ENCODE peak calls at places on chromosomes 7 and 10, in four cellular contexts. R, X, Q and F are unnamed samples.

GRCh38 chr10:78729810-78730209 is 339.0 kb upstream of the ZMIZ1 start:
- DNase-seq in R (no peak), X (no peak), Q (no peak), F (no peak)

GRCh38 chr7:150407588-150408392 is 28.7 kb downstream of the ZNF775 start:
- DNase-seq in R (no peak), X (no peak), Q (no peak), F (no peak)

GRCh38 chr7:29764227-29764626 is 42.1 kb upstream of the WIPF3 start:
- DNase-seq in R (no peak), X (no peak), Q (peak), F (no peak)

GRCh38 chr7:121182281-121182680 is 146.5 kb upstream of the WNT16 start:
- DNase-seq in R (no peak), X (no peak), Q (no peak), F (no peak)

GRCh38 chr7:5701085-5701914 is 80.2 kb downstream of the RNF216 start:
- DNase-seq in R (no peak), X (peak), Q (no peak), F (no peak)

GRCh38 chr10:125151824-125152634 is 8.3 kb downstream of the CTBP2 start:
- DNase-seq in R (no peak), X (no peak), Q (no peak), F (no peak)

GRCh38 chr7:157429680-157430224 is 92.9 kb downstream of the DNAJB6 start:
- DNase-seq in R (no peak), X (no peak), Q (no peak), F (no peak)

GRCh38 chr10:109183366-109183765 is 739.9 kb downstream of the XPNPEP1 start:
- DNase-seq in R (peak), X (no peak), Q (no peak), F (no peak)

GRCh38 chr10:110040767-110041478 is 33.1 kb downstream of the ADD3 start:
- DNase-seq in R (no peak), X (no peak), Q (no peak), F (no peak)

GRCh38 chr7:116030626-116031276 is at the start of gene TFEC:
- DNase-seq in R (peak), X (no peak), Q (no peak), F (no peak)

GRCh38 chr7:137592232-137592896 is 248.8 kb upstream of the PTN start:
- DNase-seq in R (peak), X (peak), Q (peak), F (peak)

GRCh38 chr10:47256753-47257336 is 43.2 kb upstream of the GDF10 start:
- DNase-seq in R (no peak), X (peak), Q (no peak), F (no peak)

GRCh38 chr7:87498893-87499292 is 23.4 kb upstream of the ABCB4 start:
- DNase-seq in R (no peak), X (no peak), Q (no peak), F (no peak)

GRCh38 chr7:39621261-39621660 is 2.1 kb upstream of the RALA start:
- DNase-seq in R (peak), X (no peak), Q (no peak), F (no peak)

GRCh38 chr7:27176962-27177794 is 3.1 kb upstream of the HOXA10 start:
- DNase-seq in R (no peak), X (no peak), Q (no peak), F (peak)

GRCh38 chr7:47763063-47763974 is 181.4 kb upstream of the TNS3 start:
- DNase-seq in R (peak), X (no peak), Q (no peak), F (no peak)

GRCh38 chr7:128112781-128113221 is 81.6 kb upstream of the LRRC4 start:
- DNase-seq in R (no peak), X (no peak), Q (no peak), F (no peak)

GRCh38 chr10:23408330-23408976 is 30.4 kb upstream of the OTUD1 start:
- DNase-seq in R (no peak), X (no peak), Q (no peak), F (no peak)

GRCh38 chr7:47218378-47219176 is 363.3 kb downstream of the TNS3 start:
- DNase-seq in R (no peak), X (no peak), Q (no peak), F (no peak)

GRCh38 chr10:54613162-54613561 is 187.9 kb downstream of the PCDH15 start:
- DNase-seq in R (no peak), X (no peak), Q (no peak), F (no peak)

GRCh38 chr10:46319383-46319782 is 32.6 kb downstream of the ANTXRL start:
- DNase-seq in R (no peak), X (no peak), Q (no peak), F (no peak)

GRCh38 chr7:32061346-32061745 is 8.9 kb downstream of the PDE1C start:
- DNase-seq in R (no peak), X (no peak), Q (no peak), F (no peak)

GRCh38 chr7:82413237-82413636 is 30.3 kb downstream of the CACNA2D1 start:
- DNase-seq in R (peak), X (no peak), Q (no peak), F (peak)

GRCh38 chr10:110176122-110176521 is 31.3 kb upstream of the MXI1 start:
- DNase-seq in R (no peak), X (no peak), Q (no peak), F (no peak)

GRCh38 chr10:101565936-101566332 is 22.1 kb downstream of the POLL start:
- DNase-seq in R (no peak), X (no peak), Q (no peak), F (no peak)

GRCh38 chr7:151181011-151181431 is 6.0 kb downstream of the ASB10 start:
- DNase-seq in R (no peak), X (no peak), Q (no peak), F (no peak)

GRCh38 chr10:120760246-120760645 is 90.9 kb upstream of the WDR11 start:
- DNase-seq in R (no peak), X (no peak), Q (no peak), F (no peak)

GRCh38 chr7:130134106-130134636 is 63.8 kb downstream of the KLHDC10 start:
- DNase-seq in R (no peak), X (no peak), Q (no peak), F (no peak)

GRCh38 chr7:74269757-74270277 is 15.6 kb upstream of the RFC2 start:
- DNase-seq in R (peak), X (peak), Q (peak), F (peak)

GRCh38 chr10:45444976-45445898 is 71.2 kb downstream of the ALOX5 start:
- DNase-seq in R (no peak), X (no peak), Q (no peak), F (peak)

GRCh38 chr7:39609462-39610149 is 13.8 kb upstream of the RALA start:
- DNase-seq in R (no peak), X (peak), Q (peak), F (peak)

GRCh38 chr7:155829796-155830470 is 17.7 kb upstream of the SHH start:
- DNase-seq in R (no peak), X (no peak), Q (no peak), F (no peak)

GRCh38 chr7:107712906-107713305 is 31.0 kb upstream of the CBLL1 start:
- DNase-seq in R (no peak), X (no peak), Q (no peak), F (no peak)

GRCh38 chr10:14405076-14406065 is 74.6 kb upstream of the FRMD4A start:
- DNase-seq in R (peak), X (no peak), Q (no peak), F (no peak)

GRCh38 chr7:28312973-28313372 is 99.3 kb upstream of the CREB5 start:
- DNase-seq in R (no peak), X (no peak), Q (no peak), F (no peak)

DNA sequence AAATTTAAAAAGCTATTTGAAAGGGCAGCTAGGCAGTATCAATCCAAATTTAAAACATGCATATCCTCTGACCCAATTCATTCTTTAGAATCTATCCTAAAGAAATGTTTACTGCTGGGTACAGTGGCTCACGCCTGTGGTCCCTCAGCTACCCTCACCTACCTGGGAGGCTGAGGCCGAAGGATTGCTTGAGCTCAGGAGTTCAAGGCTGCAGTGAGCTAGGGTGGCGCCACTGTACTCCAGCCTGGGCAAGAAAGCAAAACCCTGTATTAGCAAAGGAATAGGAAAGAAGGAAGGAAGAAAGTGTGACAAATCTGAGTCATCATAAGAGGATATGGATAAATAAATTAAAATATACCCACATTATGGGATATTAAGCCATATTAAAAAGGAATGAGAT is 36.3 kb downstream of the C7orf33 start:
- DNase-seq in R (no peak), X (no peak), Q (no peak), F (no peak)
- TF ChIP-seq CTCF in R (no peak), X (no peak), Q (no peak), F (no peak)

GRCh38 chr7:10939911-10940747 is 33.5 kb upstream of the PHF14 start:
- DNase-seq in R (peak), X (peak), Q (peak), F (peak)
- TF ChIP-seq CTCF in R (no peak), X (no peak), Q (no peak), F (no peak)

GRCh38 chr10:26647602-26648244 is 49.8 kb upstream of the PDSS1 start:
- DNase-seq in R (no peak), X (peak), Q (no peak), F (no peak)
- TF ChIP-seq CTCF in R (no peak), X (peak), Q (no peak), F (no peak)

DNA sequence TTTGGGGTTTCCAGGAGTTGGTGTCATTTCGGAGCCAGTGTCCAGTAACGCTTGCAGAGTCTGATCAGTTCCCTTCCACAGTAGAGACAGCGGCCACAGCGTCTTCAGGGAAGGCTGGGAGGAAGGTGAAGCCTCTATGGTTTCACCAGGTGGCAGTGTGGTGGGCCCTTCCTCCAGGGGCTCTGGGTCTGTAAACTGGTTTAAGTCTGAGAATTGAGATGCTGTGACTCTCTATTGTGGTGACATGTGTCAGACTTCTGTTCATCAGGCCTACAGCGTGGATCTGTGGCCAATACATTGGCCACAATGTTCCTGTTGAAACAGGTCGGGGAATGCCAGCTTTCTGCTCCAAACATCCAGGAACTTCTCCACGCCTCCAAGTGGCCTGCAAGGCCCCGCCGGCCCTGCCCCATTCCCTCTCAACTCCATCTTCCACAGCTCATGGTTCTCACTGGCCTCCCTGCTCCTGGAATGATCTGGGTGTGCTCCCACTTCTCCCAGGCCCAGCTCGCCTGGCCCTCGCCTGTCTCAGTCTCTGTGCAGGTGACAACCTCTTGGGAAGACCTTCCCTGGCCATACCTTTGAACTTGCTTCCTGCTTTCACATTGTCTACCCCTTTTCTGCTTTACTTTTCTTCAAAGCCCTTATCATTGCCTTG is 124.5 kb upstream of the FAM20C start:
- DNase-seq in R (peak), X (no peak), Q (no peak), F (no peak)
- TF ChIP-seq CTCF in R (peak), X (no peak), Q (no peak), F (no peak)

GRCh38 chr7:140451716-140452115 is 27.6 kb downstream of the MKRN1 start:
- DNase-seq in R (no peak), X (no peak), Q (no peak), F (no peak)

GRCh38 chr7:140441519-140441918 is 37.7 kb downstream of the RAB19 start:
- DNase-seq in R (no peak), X (no peak), Q (no peak), F (no peak)

GRCh38 chr7:140448781-140449180 is 30.5 kb downstream of the MKRN1 start:
- DNase-seq in R (no peak), X (no peak), Q (no peak), F (no peak)

GRCh38 chr7:140447841-140448240 is 31.5 kb downstream of the MKRN1 start:
- DNase-seq in R (no peak), X (no peak), Q (no peak), F (no peak)

DNA sequence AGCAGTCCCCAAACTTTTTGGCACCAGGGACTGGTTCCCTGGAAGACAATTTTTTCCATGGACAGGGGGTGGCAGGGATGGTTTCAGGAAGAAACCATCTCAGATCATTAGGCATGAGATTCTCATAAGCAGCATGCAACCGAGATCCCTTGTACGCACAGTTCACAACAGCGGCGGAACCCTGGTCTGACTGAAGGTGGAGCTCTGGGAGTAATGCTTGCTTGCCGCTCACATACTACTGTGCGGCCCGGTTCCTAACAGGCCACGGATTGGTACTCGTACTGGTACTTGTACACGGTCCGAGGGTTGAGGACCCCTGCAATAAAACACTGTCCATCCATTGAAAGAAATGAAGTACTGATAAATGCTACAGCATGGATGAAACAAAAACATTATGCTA is 32.8 kb downstream of the MKRN1 start:
- DNase-seq in R (no peak), X (no peak), Q (no peak), F (no peak)
- TF ChIP-seq CTCF in R (no peak), X (no peak), Q (no peak), F (no peak)

GRCh38 chr10:119597405-119598186 is 832 bp upstream of the TIAL1 start:
- DNase-seq in R (no peak), X (peak), Q (no peak), F (no peak)

GRCh38 chr10:119596537-119597404 is at the start of gene TIAL1:
- DNase-seq in R (peak), X (peak), Q (peak), F (peak)

GRCh38 chr10:119598397-119598796 is 1.6 kb upstream of the TIAL1 start:
- DNase-seq in R (no peak), X (no peak), Q (no peak), F (no peak)

DNA sequence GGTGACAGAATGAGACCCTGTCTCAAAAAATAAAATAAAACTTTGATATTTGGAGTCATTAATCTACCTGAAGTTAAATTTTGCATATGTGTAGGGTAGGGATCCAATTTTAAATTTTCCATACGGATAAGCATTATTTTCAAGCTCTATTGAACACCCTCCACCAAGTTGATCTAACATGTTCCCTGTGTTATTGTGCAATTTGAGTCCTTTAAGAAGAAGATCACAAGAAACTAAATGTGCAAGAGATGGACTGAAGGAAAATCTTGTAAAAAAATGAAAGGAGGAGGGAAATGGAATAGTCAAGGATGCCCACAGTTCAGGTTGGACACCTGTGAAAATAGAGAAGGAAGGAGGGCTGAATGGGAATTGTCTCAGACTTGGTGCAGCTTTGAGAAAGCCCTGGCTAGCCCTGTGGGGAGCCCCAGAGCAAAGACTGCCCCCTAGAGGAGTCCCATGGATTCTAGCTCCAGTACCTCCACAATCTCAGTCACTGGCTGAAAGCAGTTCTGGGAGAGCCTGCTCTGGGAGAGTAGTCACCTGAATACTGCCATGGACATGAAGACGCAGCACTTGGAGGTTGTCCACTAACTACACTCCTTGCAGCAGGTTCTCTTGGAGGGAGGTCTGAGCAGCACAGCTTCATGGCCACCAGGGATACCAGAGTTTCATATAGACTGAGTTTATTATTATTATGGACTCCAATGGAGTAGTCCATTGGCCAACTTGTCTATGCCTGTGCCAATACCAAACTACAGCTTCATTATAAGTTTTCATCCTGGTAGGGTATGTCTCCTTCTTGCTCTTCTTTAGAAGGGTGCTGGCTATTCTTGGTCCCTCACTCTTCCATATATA is 5.7 kb upstream of the TIAL1 start:
- DNase-seq in R (no peak), X (peak), Q (peak), F (peak)
- TF ChIP-seq CTCF in R (peak), X (peak), Q (peak), F (peak)

DNA sequence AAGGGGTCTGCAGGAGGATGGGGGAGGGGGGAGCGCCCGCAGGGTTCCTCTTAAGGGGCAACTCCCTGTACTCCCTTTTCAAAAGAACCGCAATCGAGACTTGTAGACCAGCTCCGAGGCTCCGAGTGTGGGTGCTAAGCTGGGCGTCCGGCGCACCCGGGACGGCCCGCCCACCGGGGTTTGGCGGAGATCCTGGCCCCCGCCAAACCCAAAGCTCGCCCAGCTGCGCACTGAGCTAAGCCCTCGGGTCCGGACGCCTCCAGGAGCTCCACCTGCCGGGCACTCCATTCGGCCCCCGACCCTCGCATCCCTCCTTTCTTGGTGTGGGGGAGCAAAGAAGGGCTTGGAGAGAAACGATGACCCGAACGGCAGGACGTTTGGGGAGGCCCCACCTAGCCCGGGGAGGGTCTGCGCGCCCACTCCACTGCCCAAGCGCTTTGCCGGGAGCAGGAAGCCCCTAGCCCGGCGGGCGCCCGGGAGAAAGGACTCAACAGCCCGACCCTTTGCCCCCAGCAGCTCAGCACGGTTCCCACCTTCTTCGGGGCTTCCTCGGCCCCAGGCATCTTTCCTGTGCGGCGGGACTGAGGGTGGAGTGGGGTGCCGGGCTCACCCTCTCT is 649 bp downstream of the AFAP1L2 start:
- DNase-seq in R (no peak), X (peak), Q (peak), F (peak)
- TF ChIP-seq CTCF in R (peak), X (no peak), Q (no peak), F (no peak)

DNA sequence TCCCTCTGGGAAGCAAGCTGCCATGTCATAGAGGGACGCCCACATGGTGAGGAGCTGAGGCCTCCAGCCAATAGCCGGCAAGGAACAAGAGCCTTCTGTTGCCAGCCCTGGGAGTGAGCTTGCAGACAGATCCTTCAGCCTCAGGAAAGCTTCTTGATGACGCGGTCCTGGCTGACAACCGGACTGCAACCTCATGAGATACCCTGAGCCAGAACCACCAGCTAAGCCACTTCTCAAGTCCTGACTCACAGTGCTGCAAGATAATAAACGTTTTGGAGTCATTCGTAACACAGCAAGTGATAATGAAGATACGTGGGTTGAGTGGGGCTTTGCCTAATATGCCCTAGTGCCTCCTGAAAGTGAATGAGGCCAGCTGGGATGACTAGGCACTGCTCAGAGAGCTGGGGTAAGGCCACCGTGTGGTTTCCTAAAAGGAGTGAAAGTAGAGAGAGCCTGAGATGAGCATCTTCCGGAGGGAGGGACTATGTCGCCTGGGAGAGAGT is 53.8 kb downstream of the PYROXD2 start:
- DNase-seq in R (peak), X (peak), Q (no peak), F (no peak)
- TF ChIP-seq CTCF in R (no peak), X (no peak), Q (no peak), F (no peak)

GRCh38 chr10:61662794-61663259 is at the start of gene CABCOCO1:
- DNase-seq in R (peak), X (no peak), Q (peak), F (peak)
- TF ChIP-seq CTCF in R (peak), X (no peak), Q (no peak), F (no peak)

GRCh38 chr10:62554632-62555199 is 180.5 kb downstream of the ZNF365 start:
- DNase-seq in R (peak), X (peak), Q (no peak), F (peak)
- TF ChIP-seq CTCF in R (peak), X (peak), Q (peak), F (peak)